ENCODE peak calls at places on chromosomes 5 and 9, in seven cellular contexts. R is foreskin fibroblast, V is bronchial epithelial cell, Q is testis, A is GM06990, W is brain microvascular endothelial cell, H is psoas muscle. T is an unnamed sample.

GRCh38 chr5:40428815-40429214 is 250.9 kb upstream of the PTGER4 start:
- DNase-seq in Q (no peak), R (no peak), H (no peak), V (no peak), A (no peak), W (no peak), T (no peak)

GRCh38 chr5:117954341-117954740 is 1034.0 kb downstream of the DTWD2 start:
- DNase-seq in V (no peak), R (no peak), A (no peak), H (no peak), Q (no peak), W (no peak), T (no peak)

GRCh38 chr5:38994329-38994927 is 79.8 kb downstream of the RICTOR start:
- DNase-seq in H (no peak), Q (no peak), R (peak; percentile 42), W (peak; percentile 70), V (peak; percentile 68), A (no peak), T (peak; percentile 85)

GRCh38 chr9:134773842-134774241 is 106.8 kb upstream of the FCN2 start:
- DNase-seq in R (no peak), W (no peak), H (no peak), A (no peak), Q (no peak), V (no peak), T (no peak)

GRCh38 chr9:27125936-27126335 is 16.9 kb downstream of the TEK start:
- DNase-seq in Q (no peak), W (no peak), A (no peak), R (no peak), H (no peak), V (peak; percentile 86), T (no peak)

GRCh38 chr5:131747180-131748105 is 49.4 kb downstream of the FNIP1 start:
- DNase-seq in V (peak; percentile 38), H (no peak), R (no peak), A (peak; percentile 14), W (peak; percentile 22), Q (no peak), T (peak; percentile 39)

GRCh38 chr5:62578540-62578939 is at the start of gene LRRC70:
- DNase-seq in A (peak; percentile 20), R (no peak), H (no peak), W (peak; percentile 58), V (no peak), Q (no peak), T (peak; percentile 92)

GRCh38 chr5:45578270-45578669 is 117.9 kb downstream of the HCN1 start:
- DNase-seq in W (no peak), R (no peak), Q (no peak), H (no peak), V (peak; percentile 4), A (no peak), T (no peak)

GRCh38 chr5:160467555-160468418 is 46.1 kb downstream of the PTTG1 start:
- DNase-seq in R (peak; percentile 63), W (peak; percentile 83), A (peak; percentile 95), H (peak; percentile 74), V (peak; percentile 50), Q (peak; percentile 57), T (peak; percentile 93)

GRCh38 chr9:22108581-22109370 is 99.7 kb upstream of the CDKN2B start:
- DNase-seq in H (no peak), Q (no peak), V (peak; percentile 57), A (no peak), R (no peak), W (no peak), T (no peak)

GRCh38 chr9:95764920-95765319 is 110.6 kb upstream of the ERCC6L2 start:
- DNase-seq in A (no peak), R (no peak), V (peak; percentile 63), Q (no peak), W (no peak), H (no peak), T (no peak)

GRCh38 chr5:132821350-132821749 is 8.2 kb downstream of the SOWAHA start:
- DNase-seq in V (no peak), W (no peak), H (no peak), A (no peak), Q (peak; percentile 5), R (no peak), T (no peak)

GRCh38 chr5:109620651-109621050 is 69.1 kb upstream of the MAN2A1 start:
- DNase-seq in A (no peak), R (no peak), Q (no peak), H (no peak), V (no peak), W (no peak), T (no peak)

GRCh38 chr9:16238730-16239129 is 631.7 kb downstream of the BNC2 start:
- DNase-seq in V (no peak), H (no peak), A (no peak), W (no peak), R (no peak), Q (no peak), T (peak; percentile 35)

GRCh38 chr5:6175172-6175855 is 203.0 kb downstream of the MED10 start:
- DNase-seq in A (no peak), V (no peak), H (no peak), R (no peak), Q (no peak), W (no peak), T (no peak)

DNA sequence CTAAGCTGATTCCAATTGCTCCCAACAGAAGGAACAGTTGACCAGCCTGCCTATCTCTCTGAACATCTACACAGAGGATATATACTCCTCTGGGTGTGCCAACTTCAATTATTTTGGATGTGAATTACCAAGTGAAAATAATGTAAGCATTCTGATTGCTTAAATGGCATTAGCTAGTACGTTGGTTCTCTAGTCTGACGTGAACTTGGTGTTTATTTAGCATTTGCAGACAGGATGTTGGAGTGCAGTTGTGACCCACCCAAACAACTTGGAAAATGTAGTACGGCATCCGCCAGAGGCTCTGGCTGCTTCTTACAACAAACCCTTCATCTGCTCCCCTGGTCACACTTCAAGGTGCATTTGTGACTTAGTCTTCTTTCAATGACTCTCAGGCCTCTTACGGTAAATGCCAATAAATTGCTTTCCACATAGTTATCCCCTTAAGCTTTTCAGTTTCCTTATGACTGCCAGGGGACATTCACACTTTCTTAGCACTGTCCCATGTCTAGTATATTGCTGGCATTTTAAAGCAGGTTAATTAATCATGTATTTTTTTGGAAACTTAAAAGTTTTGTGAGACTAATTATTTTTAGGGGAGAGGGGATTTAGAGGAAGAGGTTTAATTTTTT is 616.5 kb downstream of the PDE4D start:
- DNase-seq in H (no peak), R (no peak), V (peak; percentile 42), A (no peak), W (peak; percentile 40), Q (no peak), T (peak; percentile 16)
- TF ChIP-seq CTCF in H (no peak), R (no peak), V (no peak), A (no peak), W (no peak), Q (no peak), T (no peak)

GRCh38 chr5:150153957-150154617 is 1.6 kb downstream of the PDGFRB start:
- DNase-seq in Q (peak; percentile 46), R (peak; percentile 76), W (peak; percentile 85), V (no peak), A (no peak), H (no peak), T (peak; percentile 72)
- H3K4me3 ChIP-seq in Q (peak overlapping the region; percentile 66), R (peak overlapping the region; percentile 94), W (peak overlapping the region; percentile 90), V (no peak overlapping the region), A (no peak overlapping the region), H (peak overlapping the region; percentile 63), T (peak overlapping the region; percentile 81)

DNA sequence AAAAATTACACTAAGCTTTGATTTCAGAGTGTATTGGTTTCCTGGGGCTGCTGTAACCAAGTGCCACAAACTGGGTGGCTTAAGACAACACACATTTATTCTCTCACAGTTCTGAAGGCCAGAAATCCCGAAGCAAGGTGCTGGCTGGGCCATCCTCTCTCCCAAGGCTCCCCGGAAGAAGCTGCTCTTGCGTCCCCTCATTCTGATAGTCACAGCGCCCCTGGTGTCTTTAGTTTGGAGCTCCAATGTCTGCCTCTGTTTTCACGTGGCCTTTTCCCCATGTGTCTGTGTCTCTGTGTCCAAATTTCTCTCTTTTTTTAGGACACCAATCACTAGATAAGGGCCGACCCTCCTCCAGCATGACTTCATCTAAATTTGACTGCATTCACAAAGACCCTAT is 56.7 kb downstream of the ROPN1L start:
- DNase-seq in Q (no peak), V (no peak), A (no peak), R (no peak), W (no peak), H (no peak), T (no peak)
- TF ChIP-seq CTCF in Q (no peak), V (no peak), A (peak; percentile 11), R (no peak), W (peak; percentile 37), H (no peak), T (no peak)

GRCh38 chr5:149409268-149409948 is 30.3 kb upstream of the IL17B start:
- DNase-seq in R (no peak), V (no peak), W (no peak), Q (no peak), H (no peak), A (no peak), T (peak; percentile 32)

GRCh38 chr5:149410721-149411432 is 31.8 kb upstream of the IL17B start:
- DNase-seq in W (no peak), V (no peak), H (no peak), Q (no peak), A (no peak), R (no peak), T (peak; percentile 56)

GRCh38 chr5:149411738-149412519 is 32.8 kb upstream of the IL17B start:
- DNase-seq in H (no peak), A (no peak), V (no peak), W (no peak), R (no peak), Q (no peak), T (peak; percentile 6)

GRCh38 chr5:149408252-149409099 is 29.4 kb upstream of the IL17B start:
- DNase-seq in H (no peak), Q (no peak), A (no peak), W (no peak), R (no peak), V (no peak), T (no peak)

DNA sequence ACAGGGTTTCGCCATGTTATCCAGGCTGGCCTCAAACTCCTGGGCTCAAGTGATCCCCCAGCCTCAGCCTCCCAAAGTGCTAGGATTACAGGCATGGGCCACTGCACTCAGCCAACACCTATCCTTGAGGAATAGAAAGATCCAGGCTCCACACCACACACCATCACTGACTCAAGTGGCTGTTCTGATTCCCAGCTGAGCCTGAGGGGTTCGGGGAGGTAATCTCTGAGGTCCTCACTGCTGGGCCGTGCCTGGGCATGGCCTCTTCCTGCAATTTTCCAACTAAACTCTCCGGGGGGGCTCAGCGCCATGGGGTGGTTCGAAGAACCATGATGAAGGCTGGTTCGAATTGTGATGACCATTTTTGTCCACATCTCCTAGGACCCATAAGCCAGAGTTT is 31.0 kb upstream of the IL17B start:
- DNase-seq in V (no peak), Q (no peak), A (no peak), H (no peak), R (no peak), W (no peak), T (no peak)
- H3K4me3 ChIP-seq in V (no peak overlapping the region), Q (peak overlapping the region; percentile 69), A (no peak overlapping the region), H (peak overlapping the region; percentile 59), R (peak overlapping the region; percentile 94), W (peak overlapping the region; percentile 76), T (peak overlapping the region; percentile 62)

GRCh38 chr5:2754621-2755370 is 3.3 kb upstream of the IRX2 start:
- DNase-seq in H (no peak), W (no peak), Q (no peak), V (no peak), R (peak; percentile 28), A (no peak), T (peak; percentile 20)
- TF ChIP-seq CTCF in H (no peak), W (no peak), Q (no peak), V (peak; percentile 45), R (no peak), A (no peak), T (no peak)

GRCh38 chr9:101307524-101308213 is 77.1 kb downstream of the BAAT start:
- DNase-seq in Q (no peak), R (no peak), H (no peak), V (peak; percentile 90), W (no peak), A (no peak), T (no peak)
- H3K4me3 ChIP-seq in Q (no peak overlapping the region), R (no peak overlapping the region), H (no peak overlapping the region), V (no peak overlapping the region), W (no peak overlapping the region), A (no peak overlapping the region), T (no peak overlapping the region)

T was measured in cardiac fibroblast.